ENCODE peak calls at places on chromosomes 1 and 21, in four cellular contexts. Z, H, C and D are unnamed samples.

GRCh38 chr1:1150100-1150499 is 23.6 kb upstream of the TTLL10 start:
- DNase-seq in Z (no peak), H (no peak), C (no peak), D (no peak)

GRCh38 chr1:199508653-199509052 is 518.9 kb upstream of the NR5A2 start:
- DNase-seq in C (no peak), H (no peak), Z (no peak), D (no peak)

GRCh38 chr1:223189903-223190724 is 47.1 kb upstream of the TLR5 start:
- DNase-seq in H (peak), C (no peak), Z (no peak), D (no peak)

GRCh38 chr1:98429851-98430496 is 231.5 kb upstream of the SNX7 start:
- DNase-seq in Z (no peak), H (no peak), C (no peak), D (no peak)

GRCh38 chr1:119778359-119778758 is 9.7 kb upstream of the HMGCS2 start:
- DNase-seq in Z (no peak), H (no peak), C (no peak), D (no peak)

GRCh38 chr1:93629101-93630059 is 52.3 kb downstream of the BCAR3 start:
- DNase-seq in H (peak), Z (no peak), C (no peak), D (no peak)

GRCh38 chr1:239547987-239548386 is 161.6 kb downstream of the CHRM3 start:
- DNase-seq in Z (no peak), C (no peak), H (no peak), D (no peak)

GRCh38 chr1:117930484-117930883 is 945 bp downstream of the WDR3 start:
- DNase-seq in C (no peak), H (no peak), Z (no peak), D (no peak)

GRCh38 chr21:17550671-17551308 is 37.9 kb downstream of the CXADR start:
- DNase-seq in C (no peak), Z (no peak), H (no peak), D (no peak)

GRCh38 chr1:238177960-238178359 is 287.2 kb upstream of the ZP4 start:
- DNase-seq in Z (no peak), H (peak), C (no peak), D (no peak)

GRCh38 chr1:67685558-67686271 is 714 bp downstream of the GADD45A start:
- DNase-seq in Z (peak), H (peak), C (peak), D (peak)

GRCh38 chr1:39406533-39407478 is 84.6 kb upstream of the BMP8A start:
- DNase-seq in C (no peak), H (peak), Z (no peak), D (no peak)

GRCh38 chr1:37513795-37514349 is 694 bp downstream of the MEAF6 start:
- DNase-seq in C (no peak), H (peak), Z (no peak), D (no peak)

GRCh38 chr1:208934933-208935332 is 648.6 kb upstream of the CAMK1G start:
- DNase-seq in H (no peak), Z (no peak), C (no peak), D (no peak)

GRCh38 chr1:156648951-156649350 is 7.0 kb downstream of the BCAN start:
- DNase-seq in H (peak), C (no peak), Z (no peak), D (no peak)

GRCh38 chr1:27883536-27884181 is 11.3 kb downstream of the THEMIS2 start:
- DNase-seq in H (no peak), Z (no peak), C (no peak), D (no peak)